ENCODE peak calls at places on chromosomes 12 and 14, in ten cellular contexts. J is stimulated activated CD8-positive, alpha-beta memory T cell treated with anti-CD3 and anti-CD28 coated beads, Interleukin-4, amount 100 ng/mL, for 1 hour; W is A172; C is activated naive CD4-positive, alpha-beta T cell; Q is CD8-positive, alpha-beta T cell; X is NCI-H1105; R is Peyer's patch; I is MCF 10A; F is effector memory CD8-positive, alpha-beta T cell; T is pancreas. M is an unnamed sample.

GRCh38 chr12:123854918-123855317 is 92.8 kb downstream of the DNAH10 start:
- DNase-seq in J (no peak), W (no peak), C (no peak), Q (no peak), X (no peak), R (no peak), I (no peak), F (no peak), T (no peak), M (no peak)

GRCh38 chr14:31932675-31933074 is 144.4 kb upstream of the ARHGAP5 start:
- DNase-seq in J (no peak), W (no peak), C (no peak), Q (no peak), X (no peak), R (no peak), I (no peak), F (no peak), T (no peak), M (no peak)

GRCh38 chr14:95649230-95649629 is 37.0 kb upstream of the TCL1B start:
- DNase-seq in J (no peak), W (no peak), C (no peak), Q (no peak), X (peak), R (no peak), I (no peak), F (no peak), T (no peak), M (no peak)

GRCh38 chr12:100267603-100268281 is 765 bp downstream of the SCYL2 start:
- DNase-seq in J (no peak), W (peak), C (no peak), Q (no peak), X (no peak), R (no peak), I (peak), F (peak), T (no peak), M (no peak)

GRCh38 chr12:6943387-6943718 is 263 bp upstream of the RNU7-1 start:
- DNase-seq in J (peak), W (no peak), C (no peak), Q (peak), X (peak), R (peak), I (peak), F (peak), T (peak), M (peak)

GRCh38 chr14:86838363-86838762 is 1154.6 kb downstream of the GALC start:
- DNase-seq in J (no peak), W (peak), C (no peak), Q (no peak), X (no peak), R (no peak), I (no peak), F (no peak), T (no peak), M (no peak)

GRCh38 chr14:102363182-102363952 is 626 bp downstream of the TECPR2 start:
- DNase-seq in J (no peak), W (peak), C (no peak), Q (no peak), X (peak), R (peak), I (peak), F (peak), T (no peak), M (peak)

GRCh38 chr14:23171251-23171975 is 12.0 kb downstream of the SLC7A8 start:
- DNase-seq in J (no peak), W (no peak), C (no peak), Q (no peak), X (no peak), R (no peak), I (peak), F (no peak), T (no peak), M (no peak)

M was measured in H54.